ENCODE peak calls at places on chromosomes 6 and 20, in nine cellular contexts. R is C1 segment of cervical spinal cord, I is EH, N is T follicular helper cell, L is anterior cingulate cortex, B is ureter, S is mucosa of gallbladder, V is foreskin fibroblast, J is T-helper 2 cell. O is an unnamed sample.

GRCh38 chr6:116405147-116405546 is 34.4 kb downstream of the DSE start:
- DNase-seq in V (peak; percentile 79), N (no peak), I (peak; percentile 67), L (no peak), R (no peak), S (no peak), B (no peak), J (no peak), O (no peak)

GRCh38 chr6:113886512-113886911 is 29.4 kb downstream of the MARCKS start:
- DNase-seq in J (no peak), R (no peak), S (no peak), V (no peak), I (no peak), B (no peak), L (no peak), N (no peak), O (no peak)

GRCh38 chr20:40578961-40579360 is 110.1 kb downstream of the MAFB start:
- DNase-seq in N (no peak), R (no peak), S (no peak), L (no peak), B (no peak), V (no peak), J (no peak), I (no peak), O (no peak)

GRCh38 chr20:57749861-57750260 is 40.0 kb upstream of the PMEPA1 start:
- DNase-seq in V (no peak), B (no peak), L (no peak), N (no peak), S (no peak), J (no peak), I (no peak), R (no peak), O (no peak)

GRCh38 chr6:113396644-113397201 is 460.4 kb upstream of the MARCKS start:
- DNase-seq in I (no peak), B (no peak), S (no peak), R (no peak), J (no peak), V (no peak), L (no peak), N (no peak), O (no peak)

GRCh38 chr6:158290040-158290439 is 22.2 kb upstream of the TULP4 start:
- DNase-seq in R (no peak), I (no peak), N (no peak), J (no peak), L (no peak), S (no peak), V (no peak), B (no peak), O (no peak)

GRCh38 chr6:93848011-93848620 is 428.8 kb upstream of the EPHA7 start:
- DNase-seq in I (no peak), L (no peak), J (no peak), R (no peak), B (no peak), N (no peak), V (no peak), S (no peak), O (no peak)

GRCh38 chr20:36121981-36122930 is 32.3 kb upstream of the EPB41L1 start:
- DNase-seq in N (no peak), J (no peak), R (no peak), B (peak; percentile 90), L (no peak), S (peak; percentile 87), I (no peak), V (no peak), O (no peak)

GRCh38 chr6:83132121-83132520 is 60.9 kb downstream of the PGM3 start:
- DNase-seq in V (no peak), S (no peak), L (no peak), J (no peak), B (no peak), I (no peak), N (no peak), R (no peak), O (no peak)

GRCh38 chr6:20866038-20866437 is 331.8 kb downstream of the CDKAL1 start:
- DNase-seq in B (no peak), I (no peak), J (no peak), V (no peak), S (no peak), L (no peak), R (no peak), N (no peak), O (no peak)

GRCh38 chr6:167766986-167767714 is 59.6 kb upstream of the AFDN start:
- DNase-seq in B (no peak), V (no peak), J (no peak), I (no peak), N (no peak), R (no peak), S (no peak), L (no peak), O (no peak)

GRCh38 chr6:165096868-165097267 is 212.5 kb downstream of the C6orf118 start:
- DNase-seq in N (no peak), L (no peak), R (no peak), J (no peak), I (no peak), V (no peak), S (no peak), B (no peak), O (no peak)

GRCh38 chr6:73585566-73586415 is 65.0 kb upstream of the EEF1A1 start:
- DNase-seq in L (no peak), B (peak; percentile 67), V (peak; percentile 58), S (peak; percentile 67), N (peak; percentile 18), R (peak; percentile 15), J (no peak), I (peak; percentile 86), O (no peak)

GRCh38 chr6:45327956-45328522 is at the start of gene RUNX2:
- DNase-seq in R (no peak), S (no peak), J (no peak), N (no peak), V (peak; percentile 44), I (peak; percentile 80), L (no peak), B (no peak), O (no peak)

GRCh38 chr6:29916741-29917140 is 25.6 kb upstream of the HLA-A start:
- DNase-seq in I (no peak), L (no peak), R (no peak), V (no peak), N (no peak), J (no peak), S (no peak), B (no peak), O (no peak)

GRCh38 chr6:101645770-101646169 is 252.3 kb downstream of the GRIK2 start:
- DNase-seq in B (no peak), R (no peak), J (no peak), S (no peak), V (no peak), N (no peak), L (no peak), I (no peak), O (no peak)

GRCh38 chr6:72175936-72176335 is 289.6 kb downstream of the RIMS1 start:
- DNase-seq in L (no peak), J (no peak), B (no peak), S (no peak), N (no peak), V (no peak), I (no peak), R (no peak), O (no peak)

GRCh38 chr6:104326173-104327001 is 533.3 kb downstream of the HACE1 start:
- DNase-seq in J (no peak), V (peak; percentile 2), I (peak; percentile 66), S (no peak), L (no peak), B (no peak), N (no peak), R (no peak), O (no peak)

GRCh38 chr20:40843251-40843650 is 154.2 kb upstream of the MAFB start:
- DNase-seq in S (no peak), B (no peak), R (no peak), V (peak; percentile 34), J (no peak), I (no peak), N (no peak), L (peak; percentile 2), O (no peak)

GRCh38 chr20:53078761-53079482 is 106.8 kb downstream of the TSHZ2 start:
- DNase-seq in J (no peak), I (no peak), N (no peak), S (no peak), B (no peak), R (no peak), V (no peak), L (no peak), O (no peak)

GRCh38 chr6:90730191-90730673 is 143.4 kb upstream of the MAP3K7 start:
- DNase-seq in S (no peak), R (no peak), I (no peak), V (no peak), L (no peak), B (no peak), N (no peak), J (no peak), O (no peak)

GRCh38 chr6:3202999-3203696 is 24.3 kb downstream of the TUBB2B start:
- DNase-seq in B (no peak), V (peak; percentile 57), I (peak; percentile 96), S (no peak), N (no peak), R (no peak), L (no peak), J (no peak), O (no peak)

GRCh38 chr6:43776115-43776798 is 6.2 kb downstream of the VEGFA start:
- DNase-seq in R (no peak), J (no peak), S (no peak), N (no peak), B (no peak), L (no peak), I (no peak), V (no peak), O (no peak)

GRCh38 chr6:116190550-116190949 is 63.3 kb downstream of the TSPYL4 start:
- DNase-seq in I (peak; percentile 89), S (no peak), N (no peak), L (no peak), J (no peak), V (no peak), R (no peak), B (no peak), O (no peak)

GRCh38 chr6:292506-293184 is 358 bp downstream of the DUSP22 start:
- DNase-seq in R (no peak), L (no peak), V (peak; percentile 18), J (peak; percentile 52), S (peak; percentile 66), N (peak; percentile 64), B (peak; percentile 80), I (peak; percentile 55), O (peak; percentile 73)

GRCh38 chr20:8589956-8590355 is 457.9 kb downstream of the PLCB1 start:
- DNase-seq in L (no peak), N (no peak), S (no peak), R (no peak), I (peak; percentile 63), B (no peak), V (no peak), J (no peak), O (no peak)

GRCh38 chr6:118383924-118384323 is 164.2 kb upstream of the PLN start:
- DNase-seq in V (peak; percentile 23), R (no peak), J (no peak), I (peak; percentile 11), S (no peak), L (no peak), B (no peak), N (no peak), O (no peak)

GRCh38 chr6:30643656-30644055 is 3.3 kb upstream of the C6orf136 start:
- DNase-seq in S (no peak), N (no peak), J (no peak), I (no peak), L (no peak), B (no peak), R (no peak), V (no peak), O (no peak)

GRCh38 chr20:47464380-47465101 is 37.1 kb upstream of the NCOA3 start:
- DNase-seq in J (no peak), L (no peak), V (peak; percentile 98), I (peak; percentile 99), R (no peak), N (no peak), S (peak; percentile 56), B (peak; percentile 84), O (no peak)

GRCh38 chr6:49551126-49551865 is 828 bp downstream of the C6orf141 start:
- DNase-seq in R (no peak), N (no peak), B (no peak), S (no peak), J (no peak), V (no peak), I (no peak), L (no peak), O (no peak)

O was measured in CD4-positive, alpha-beta T cell.